ENCODE peak calls at places on chromosomes 3 and 15, in ten cellular contexts. D is amniotic epithelial cell; C is progenitor cell of endocrine pancreas; Q is G401; F is stimulated activated CD8-positive, alpha-beta memory T cell treated with anti-CD3 and anti-CD28 coated beads, Interleukin-15, amount 100 ng/mL, for 24 hours; M is SW480; A is lower lobe of right lung; S is NCI-H1436; U is NCI-H748 treated with DMSO at 0.1 percent for 48 hours; T is RKO. X is an unnamed sample.

GRCh38 chr3:115100172-115100571 is 46.9 kb downstream of the ZBTB20 start:
- DNase-seq in D (peak), C (no peak), Q (peak), F (no peak), M (peak), A (no peak), S (peak), U (peak), T (no peak), X (peak)

GRCh38 chr3:123027292-123028232 is at the start of gene SEMA5B:
- DNase-seq in D (no peak), C (peak), Q (no peak), F (no peak), M (no peak), A (peak), S (peak), U (no peak), T (no peak), X (peak)

GRCh38 chr3:98969295-98969694 is 67.8 kb upstream of the DCBLD2 start:
- DNase-seq in D (no peak), C (no peak), Q (no peak), F (no peak), M (no peak), A (no peak), S (no peak), U (no peak), T (no peak), X (no peak)

GRCh38 chr15:94691169-94691568 is 459.8 kb downstream of the MCTP2 start:
- DNase-seq in D (no peak), C (no peak), Q (no peak), F (no peak), M (no peak), A (no peak), S (no peak), U (no peak), T (no peak), X (no peak)

GRCh38 chr3:129514563-129514962 is 13.9 kb upstream of the RHO start:
- DNase-seq in D (no peak), C (no peak), Q (no peak), F (no peak), M (no peak), A (no peak), S (no peak), U (no peak), T (no peak), X (no peak)

GRCh38 chr3:174775603-174776002 is 83.5 kb upstream of the NAALADL2 start:
- DNase-seq in D (peak), C (no peak), Q (no peak), F (no peak), M (no peak), A (no peak), S (no peak), U (no peak), T (no peak), X (no peak)

GRCh38 chr3:14119166-14119510 is 5.5 kb downstream of the CHCHD4 start:
- DNase-seq in D (no peak), C (no peak), Q (no peak), F (no peak), M (no peak), A (no peak), S (no peak), U (no peak), T (no peak), X (no peak)

GRCh38 chr3:141436180-141436579 is 50.6 kb upstream of the RASA2 start:
- DNase-seq in D (no peak), C (no peak), Q (no peak), F (no peak), M (no peak), A (no peak), S (no peak), U (no peak), T (no peak), X (no peak)

GRCh38 chr15:60496853-60497252 is 17.9 kb upstream of the ICE2 start:
- DNase-seq in D (no peak), C (no peak), Q (no peak), F (no peak), M (no peak), A (no peak), S (no peak), U (no peak), T (no peak), X (no peak)

GRCh38 chr3:38731522-38731921 is 82.0 kb upstream of the SCN5A start:
- DNase-seq in D (peak), C (no peak), Q (no peak), F (no peak), M (no peak), A (no peak), S (no peak), U (no peak), T (no peak), X (no peak)

GRCh38 chr15:99566157-99566900 is 545 bp downstream of the MEF2A start:
- DNase-seq in D (no peak), C (peak), Q (no peak), F (no peak), M (peak), A (peak), S (no peak), U (no peak), T (peak), X (peak)

GRCh38 chr3:32105291-32106131 is 909 bp upstream of the GPD1L start:
- DNase-seq in D (no peak), C (no peak), Q (no peak), F (no peak), M (peak), A (no peak), S (no peak), U (no peak), T (peak), X (no peak)